ENCODE peak calls at places on chromosomes 12 and 14, in seven cellular contexts. U is GM10248, S is MM.1S, M is left ventricle myocardium inferior, L is AG09309, W is lower leg skin, X is activated B cell treated with CpG ODN at 0.5 μM for 24 hours. V is an unnamed sample.

GRCh38 chr14:23469906-23470403 is 452 bp downstream of the NGDN start:
- DNase-seq in U (no peak), S (no peak), M (no peak), L (no peak), W (no peak), X (no peak), V (no peak)

GRCh38 chr14:69693823-69694729 is 72.9 kb upstream of the SRSF5 start:
- DNase-seq in U (no peak), S (peak; percentile 42), M (no peak), L (no peak), W (no peak), X (no peak), V (peak; percentile 52)

GRCh38 chr12:108691995-108692808 is 39.1 kb downstream of the CORO1C start:
- DNase-seq in U (no peak), S (peak; percentile 80), M (peak; percentile 49), L (no peak), W (no peak), X (no peak), V (peak; percentile 33)

GRCh38 chr12:26678697-26679660 is 154.0 kb downstream of the ITPR2 start:
- DNase-seq in U (no peak), S (no peak), M (no peak), L (no peak), W (no peak), X (no peak), V (no peak)

GRCh38 chr12:124867389-124867930 is 3.8 kb upstream of the SCARB1 start:
- DNase-seq in U (no peak), S (no peak), M (no peak), L (no peak), W (no peak), X (no peak), V (no peak)

GRCh38 chr14:31659278-31659677 is 98.1 kb downstream of the NUBPL start:
- DNase-seq in U (no peak), S (no peak), M (no peak), L (no peak), W (no peak), X (no peak), V (no peak)

GRCh38 chr12:1936406-1937320 is 18.2 kb upstream of the CACNA2D4 start:
- DNase-seq in U (no peak), S (no peak), M (peak; percentile 65), L (peak; percentile 50), W (no peak), X (no peak), V (no peak)

GRCh38 chr12:27179399-27180214 is 64.5 kb upstream of the STK38L start:
- DNase-seq in U (peak; percentile 59), S (peak; percentile 97), M (no peak), L (no peak), W (no peak), X (no peak), V (no peak)

GRCh38 chr14:97719931-97720330 is 922.7 kb downstream of the VRK1 start:
- DNase-seq in U (no peak), S (no peak), M (no peak), L (no peak), W (no peak), X (no peak), V (no peak)

GRCh38 chr12:26971963-26972362 is 33.7 kb downstream of the FGFR1OP2 start:
- DNase-seq in U (peak; percentile 80), S (peak; percentile 82), M (no peak), L (no peak), W (no peak), X (no peak), V (peak; percentile 29)

GRCh38 chr12:42766754-42767153 is 177.2 kb upstream of the PRICKLE1 start:
- DNase-seq in U (no peak), S (no peak), M (no peak), L (no peak), W (no peak), X (no peak), V (no peak)

GRCh38 chr12:15886372-15887042 is 4.3 kb downstream of the STRAP start:
- DNase-seq in U (no peak), S (no peak), M (no peak), L (no peak), W (no peak), X (no peak), V (no peak)

GRCh38 chr12:32016680-32017482 is 57.7 kb downstream of the RESF1 start:
- DNase-seq in U (no peak), S (no peak), M (no peak), L (no peak), W (peak; percentile 14), X (no peak), V (no peak)

GRCh38 chr12:131853832-131854797 is 25.9 kb downstream of the MMP17 start:
- DNase-seq in U (no peak), S (no peak), M (no peak), L (no peak), W (no peak), X (no peak), V (no peak)

GRCh38 chr12:87008785-87009184 is 752.6 kb upstream of the MGAT4C start:
- DNase-seq in U (no peak), S (no peak), M (no peak), L (no peak), W (no peak), X (no peak), V (no peak)

GRCh38 chr12:4109826-4110225 is 163.7 kb upstream of the CCND2 start:
- DNase-seq in U (no peak), S (no peak), M (no peak), L (no peak), W (no peak), X (no peak), V (no peak)

GRCh38 chr12:52716061-52716460 is 12.7 kb upstream of the KRT77 start:
- DNase-seq in U (no peak), S (no peak), M (no peak), L (no peak), W (no peak), X (no peak), V (no peak)

GRCh38 chr12:110269622-110270124 is 11.4 kb upstream of the ATP2A2 start:
- DNase-seq in U (no peak), S (no peak), M (no peak), L (no peak), W (no peak), X (no peak), V (no peak)

GRCh38 chr12:28242129-28242887 is 52.1 kb downstream of the CCDC91 start:
- DNase-seq in U (no peak), S (no peak), M (no peak), L (no peak), W (no peak), X (no peak), V (no peak)

GRCh38 chr14:85607571-85608219 is 77.8 kb downstream of the FLRT2 start:
- DNase-seq in U (no peak), S (no peak), M (no peak), L (peak; percentile 90), W (no peak), X (no peak), V (no peak)

GRCh38 chr14:31232081-31232480 is 24.5 kb upstream of the HECTD1 start:
- DNase-seq in U (no peak), S (no peak), M (no peak), L (no peak), W (peak; percentile 77), X (no peak), V (no peak)

GRCh38 chr12:110344657-110345056 is 58.9 kb downstream of the ANAPC7 start:
- DNase-seq in U (no peak), S (no peak), M (no peak), L (no peak), W (no peak), X (no peak), V (no peak)

GRCh38 chr12:42213954-42214426 is 24.1 kb downstream of the YAF2 start:
- DNase-seq in U (no peak), S (no peak), M (peak; percentile 45), L (no peak), W (no peak), X (no peak), V (no peak)

DNA sequence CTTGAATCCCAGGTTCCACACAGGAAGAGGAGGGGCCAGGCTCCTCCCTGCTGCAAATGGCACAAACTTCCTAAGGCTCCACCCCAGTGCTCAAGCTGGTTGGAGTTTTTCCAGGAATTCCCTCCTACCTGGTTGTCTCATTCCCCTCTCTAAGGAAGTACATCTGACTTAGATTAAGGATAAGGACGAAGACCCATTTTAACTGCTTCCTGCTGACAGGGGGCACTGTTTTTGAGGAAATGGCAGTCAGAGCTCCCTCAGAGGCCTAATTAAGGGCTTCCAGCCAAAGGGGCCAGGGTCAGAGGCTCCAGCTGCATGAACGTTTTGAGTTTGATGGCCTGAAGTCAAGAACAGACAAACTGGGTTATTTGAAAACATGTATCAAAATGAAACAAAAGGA is 1084.7 kb downstream of the SLC6A15 start:
- DNase-seq in U (no peak), S (no peak), M (no peak), L (no peak), W (no peak), X (no peak), V (no peak)
- TF ChIP-seq CTCF in U (no peak), S (peak; percentile 5), M (no peak), L (no peak), W (no peak), X (no peak), V (no peak)

GRCh38 chr14:64213079-64213478 is 81.1 kb downstream of the ESR2 start:
- DNase-seq in U (no peak), S (no peak), M (no peak), L (no peak), W (no peak), X (no peak), V (no peak)
- TF ChIP-seq CTCF in U (no peak), S (no peak), M (no peak), L (no peak), W (no peak), X (no peak), V (no peak)

DNA sequence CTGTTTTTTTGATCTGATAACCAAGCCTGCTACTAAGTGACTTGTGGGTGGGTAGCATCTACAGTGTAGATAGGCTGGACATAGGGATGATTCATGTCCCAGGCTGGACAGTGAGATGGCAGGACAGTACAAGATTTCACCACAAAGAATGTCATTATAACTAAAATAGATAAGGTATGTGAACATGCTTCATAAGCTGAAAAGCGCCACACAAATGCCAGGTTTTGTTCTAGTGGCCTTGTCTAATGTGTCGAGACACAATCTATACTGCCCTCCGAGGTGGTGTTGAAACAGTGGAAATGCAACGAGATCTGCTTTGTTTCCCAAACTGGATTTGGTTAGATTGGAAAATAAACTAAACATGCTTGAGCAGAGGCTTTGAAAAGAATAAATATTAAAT is 4.4 kb downstream of the LGALS3 start:
- DNase-seq in U (no peak), S (no peak), M (no peak), L (no peak), W (no peak), X (no peak), V (no peak)
- TF ChIP-seq CTCF in U (no peak), S (no peak), M (peak; percentile 43), L (peak; percentile 26), W (no peak), X (no peak), V (no peak)

GRCh38 chr14:91891721-91892220 is 24.4 kb upstream of the TC2N start:
- DNase-seq in U (no peak), S (no peak), M (no peak), L (no peak), W (no peak), X (no peak), V (no peak)

GRCh38 chr14:91890291-91890749 is 23.0 kb upstream of the TC2N start:
- DNase-seq in U (no peak), S (no peak), M (no peak), L (no peak), W (no peak), X (no peak), V (no peak)

GRCh38 chr14:91893659-91894058 is 26.3 kb upstream of the TC2N start:
- DNase-seq in U (no peak), S (no peak), M (no peak), L (no peak), W (no peak), X (no peak), V (no peak)

GRCh38 chr14:91891081-91891480 is 23.7 kb upstream of the TC2N start:
- DNase-seq in U (no peak), S (no peak), M (no peak), L (no peak), W (no peak), X (no peak), V (no peak)

GRCh38 chr14:91892918-91893527 is 25.7 kb upstream of the TC2N start:
- DNase-seq in U (peak; percentile 61), S (no peak), M (no peak), L (no peak), W (no peak), X (no peak), V (peak; percentile 48)
- TF ChIP-seq CTCF in U (peak; percentile 39), S (peak; percentile 32), M (peak; percentile 48), L (peak; percentile 45), W (no peak), X (no peak), V (peak; percentile 91)

V was measured in OCI-LY7.